ENCODE peak calls at places on chromosomes 16 and 17, in four cellular contexts. One of them, this sample, is unnamed.

GRCh38 chr17:62093188-62094155 is 28.4 kb upstream of the MED13 start:
- DNase-seq in endothelial cell: no peak
- DNase-seq in endodermal cell: no peak
- DNase-seq in DMS79 treated with DMSO at 0.1 percent for 48 hours: no peak
- DNase-seq in this sample: no peak

GRCh38 chr17:50872710-50873424 is 6.7 kb upstream of the TOB1 start:
- DNase-seq in endothelial cell: no peak
- DNase-seq in endodermal cell: peak
- DNase-seq in DMS79 treated with DMSO at 0.1 percent for 48 hours: no peak
- DNase-seq in this sample: no peak

GRCh38 chr16:48609453-48610023 is 442 bp downstream of the N4BP1 start:
- DNase-seq in endothelial cell: no peak
- DNase-seq in endodermal cell: no peak
- DNase-seq in DMS79 treated with DMSO at 0.1 percent for 48 hours: no peak
- DNase-seq in this sample: peak

GRCh38 chr17:2034806-2035548 is 5.0 kb downstream of the DPH1 start:
- DNase-seq in endothelial cell: no peak
- DNase-seq in endodermal cell: no peak
- DNase-seq in DMS79 treated with DMSO at 0.1 percent for 48 hours: no peak
- DNase-seq in this sample: no peak

GRCh38 chr17:82959242-82959930 is 119.6 kb upstream of the ZNF750 start:
- DNase-seq in endothelial cell: no peak
- DNase-seq in endodermal cell: no peak
- DNase-seq in DMS79 treated with DMSO at 0.1 percent for 48 hours: no peak
- DNase-seq in this sample: no peak

GRCh38 chr17:47190770-47191169 is 1.7 kb upstream of the CDC27 start:
- DNase-seq in endothelial cell: no peak
- DNase-seq in endodermal cell: no peak
- DNase-seq in DMS79 treated with DMSO at 0.1 percent for 48 hours: no peak
- DNase-seq in this sample: no peak

GRCh38 chr17:73800893-73801292 is 156.6 kb upstream of the SDK2 start:
- DNase-seq in endothelial cell: no peak
- DNase-seq in endodermal cell: peak
- DNase-seq in DMS79 treated with DMSO at 0.1 percent for 48 hours: no peak
- DNase-seq in this sample: no peak

GRCh38 chr17:76550712-76551615 is 11.1 kb downstream of the PRCD start:
- DNase-seq in endothelial cell: no peak
- DNase-seq in endodermal cell: peak
- DNase-seq in DMS79 treated with DMSO at 0.1 percent for 48 hours: peak
- DNase-seq in this sample: peak

GRCh38 chr16:53921042-53921441 is 217.1 kb downstream of the FTO start:
- DNase-seq in endothelial cell: no peak
- DNase-seq in endodermal cell: no peak
- DNase-seq in DMS79 treated with DMSO at 0.1 percent for 48 hours: no peak
- DNase-seq in this sample: no peak

GRCh38 chr17:9343513-9343912 is 232.1 kb downstream of the STX8 start:
- DNase-seq in endothelial cell: no peak
- DNase-seq in endodermal cell: peak
- DNase-seq in DMS79 treated with DMSO at 0.1 percent for 48 hours: no peak
- DNase-seq in this sample: peak

GRCh38 chr16:54590836-54591235 is 304.2 kb upstream of the IRX3 start:
- DNase-seq in endothelial cell: no peak
- DNase-seq in endodermal cell: peak
- DNase-seq in DMS79 treated with DMSO at 0.1 percent for 48 hours: no peak
- DNase-seq in this sample: no peak

GRCh38 chr17:59829217-59830006 is 63.3 kb downstream of the TUBD1 start:
- DNase-seq in endothelial cell: no peak
- DNase-seq in endodermal cell: no peak
- DNase-seq in DMS79 treated with DMSO at 0.1 percent for 48 hours: no peak
- DNase-seq in this sample: no peak

GRCh38 chr17:57747221-57748017 is 2.3 kb upstream of the CCDC182 start:
- DNase-seq in endothelial cell: peak
- DNase-seq in endodermal cell: peak
- DNase-seq in DMS79 treated with DMSO at 0.1 percent for 48 hours: peak
- DNase-seq in this sample: peak

GRCh38 chr17:5508855-5509254 is 22.5 kb downstream of the MIS12 start:
- DNase-seq in endothelial cell: no peak
- DNase-seq in endodermal cell: peak
- DNase-seq in DMS79 treated with DMSO at 0.1 percent for 48 hours: peak
- DNase-seq in this sample: peak

GRCh38 chr16:81938331-81939163 is 72.7 kb downstream of the SDR42E1 start:
- DNase-seq in endothelial cell: no peak
- DNase-seq in endodermal cell: no peak
- DNase-seq in DMS79 treated with DMSO at 0.1 percent for 48 hours: no peak
- DNase-seq in this sample: no peak

GRCh38 chr17:10585529-10585928 is 36.1 kb upstream of the MYH2 start:
- DNase-seq in endothelial cell: no peak
- DNase-seq in endodermal cell: no peak
- DNase-seq in DMS79 treated with DMSO at 0.1 percent for 48 hours: no peak
- DNase-seq in this sample: no peak

GRCh38 chr17:47875586-47875985 is 20.4 kb upstream of the SP2 start:
- DNase-seq in endothelial cell: no peak
- DNase-seq in endodermal cell: no peak
- DNase-seq in DMS79 treated with DMSO at 0.1 percent for 48 hours: no peak
- DNase-seq in this sample: no peak

GRCh38 chr17:50935201-50936124 is 69.3 kb upstream of the TOB1 start:
- DNase-seq in endothelial cell: no peak
- DNase-seq in endodermal cell: no peak
- DNase-seq in DMS79 treated with DMSO at 0.1 percent for 48 hours: no peak
- DNase-seq in this sample: no peak

GRCh38 chr16:15741207-15741871 is 91.3 kb downstream of the NDE1 start:
- DNase-seq in endothelial cell: no peak
- DNase-seq in endodermal cell: no peak
- DNase-seq in DMS79 treated with DMSO at 0.1 percent for 48 hours: peak
- DNase-seq in this sample: no peak

GRCh38 chr17:51733166-51733565 is 425.3 kb downstream of the CA10 start:
- DNase-seq in endothelial cell: no peak
- DNase-seq in endodermal cell: no peak
- DNase-seq in DMS79 treated with DMSO at 0.1 percent for 48 hours: no peak
- DNase-seq in this sample: no peak

GRCh38 chr17:48613862-48614694 is 1.0 kb downstream of the HOXB8 start:
- DNase-seq in endothelial cell: no peak
- DNase-seq in endodermal cell: peak
- DNase-seq in DMS79 treated with DMSO at 0.1 percent for 48 hours: peak
- DNase-seq in this sample: peak

GRCh38 chr17:73956169-73956568 is 247.3 kb upstream of the RPL38 start:
- DNase-seq in endothelial cell: no peak
- DNase-seq in endodermal cell: no peak
- DNase-seq in DMS79 treated with DMSO at 0.1 percent for 48 hours: no peak
- DNase-seq in this sample: no peak

GRCh38 chr17:58089111-58089510 is 5.9 kb downstream of the DYNLL2 start:
- DNase-seq in endothelial cell: no peak
- DNase-seq in endodermal cell: peak
- DNase-seq in DMS79 treated with DMSO at 0.1 percent for 48 hours: no peak
- DNase-seq in this sample: no peak

GRCh38 chr17:40331743-40332641 is 23.0 kb downstream of the RARA start:
- DNase-seq in endothelial cell: no peak
- DNase-seq in endodermal cell: no peak
- DNase-seq in DMS79 treated with DMSO at 0.1 percent for 48 hours: peak
- DNase-seq in this sample: no peak

GRCh38 chr17:30905742-30906100 is 317 bp downstream of the TEFM start:
- DNase-seq in endothelial cell: peak
- DNase-seq in endodermal cell: no peak
- DNase-seq in DMS79 treated with DMSO at 0.1 percent for 48 hours: peak
- DNase-seq in this sample: peak

GRCh38 chr17:80347948-80348351 is 67.0 kb upstream of the ENDOV start:
- DNase-seq in endothelial cell: no peak
- DNase-seq in endodermal cell: no peak
- DNase-seq in DMS79 treated with DMSO at 0.1 percent for 48 hours: no peak
- DNase-seq in this sample: no peak

GRCh38 chr17:57338257-57338919 is 82.1 kb downstream of the MSI2 start:
- DNase-seq in endothelial cell: no peak
- DNase-seq in endodermal cell: no peak
- DNase-seq in DMS79 treated with DMSO at 0.1 percent for 48 hours: peak
- DNase-seq in this sample: peak

GRCh38 chr16:85124636-85125346 is 12.5 kb upstream of the CIBAR2 start:
- DNase-seq in endothelial cell: no peak
- DNase-seq in endodermal cell: no peak
- DNase-seq in DMS79 treated with DMSO at 0.1 percent for 48 hours: no peak
- DNase-seq in this sample: no peak

GRCh38 chr17:73165616-73166404 is 1.0 kb downstream of the SSTR2 start:
- DNase-seq in endothelial cell: peak
- DNase-seq in endodermal cell: peak
- DNase-seq in DMS79 treated with DMSO at 0.1 percent for 48 hours: peak
- DNase-seq in this sample: peak

GRCh38 chr17:51347851-51348584 is 87.7 kb downstream of the UTP18 start:
- DNase-seq in endothelial cell: no peak
- DNase-seq in endodermal cell: no peak
- DNase-seq in DMS79 treated with DMSO at 0.1 percent for 48 hours: no peak
- DNase-seq in this sample: no peak

This sample was measured in GM23338.